ENCODE peak calls at places on chromosomes 7 and 10, in nine cellular contexts. D is NB4, N is left lung, B is fibroblast of lung, H is A549, W is choroid plexus epithelial cell, R is esophagus squamous epithelium, U is adrenal gland, G is heart left ventricle. V is an unnamed sample.

GRCh38 chr7:40879941-40880558 is 745.2 kb downstream of the SUGCT start:
- DNase-seq in D (no peak), N (no peak), B (peak; percentile 36), H (no peak), W (peak; percentile 22), R (no peak), U (no peak), G (no peak), V (no peak)

GRCh38 chr7:70698219-70698832 is 433.6 kb upstream of the GALNT17 start:
- DNase-seq in D (peak; percentile 73), N (no peak), B (peak; percentile 57), H (peak; percentile 55), W (peak; percentile 84), R (no peak), U (peak; percentile 65), G (peak; percentile 37), V (peak; percentile 45)

GRCh38 chr7:26374665-26375373 is 83.2 kb downstream of the SNX10 start:
- DNase-seq in D (no peak), N (no peak), B (no peak), H (no peak), W (no peak), R (no peak), U (no peak), G (no peak), V (no peak)

GRCh38 chr7:2082357-2083038 is 150.2 kb downstream of the MAD1L1 start:
- DNase-seq in D (no peak), N (no peak), B (peak; percentile 88), H (no peak), W (peak; percentile 84), R (no peak), U (peak; percentile 66), G (peak; percentile 76), V (no peak)

GRCh38 chr10:14750900-14751575 is 23.7 kb downstream of the FAM107B start:
- DNase-seq in D (peak; percentile 23), N (no peak), B (no peak), H (no peak), W (no peak), R (peak; percentile 27), U (no peak), G (peak; percentile 33), V (no peak)

GRCh38 chr7:126488043-126488442 is 764.7 kb downstream of the GRM8 start:
- DNase-seq in D (no peak), N (no peak), B (no peak), H (no peak), W (no peak), R (no peak), U (no peak), G (no peak), V (no peak)

GRCh38 chr7:129951076-129952011 is 1.4 kb downstream of the UBE2H start:
- DNase-seq in D (peak; percentile 47), N (no peak), B (peak; percentile 33), H (no peak), W (peak; percentile 37), R (no peak), U (peak; percentile 63), G (no peak), V (no peak)

GRCh38 chr10:88091490-88092061 is 228.2 kb downstream of the PTEN start:
- DNase-seq in D (peak; percentile 78), N (peak; percentile 53), B (no peak), H (no peak), W (no peak), R (peak; percentile 8), U (no peak), G (no peak), V (peak; percentile 68)

GRCh38 chr10:102813734-102814455 is 23.3 kb downstream of the CYP17A1 start:
- DNase-seq in D (no peak), N (no peak), B (peak; percentile 57), H (no peak), W (peak; percentile 76), R (no peak), U (no peak), G (no peak), V (no peak)

DNA sequence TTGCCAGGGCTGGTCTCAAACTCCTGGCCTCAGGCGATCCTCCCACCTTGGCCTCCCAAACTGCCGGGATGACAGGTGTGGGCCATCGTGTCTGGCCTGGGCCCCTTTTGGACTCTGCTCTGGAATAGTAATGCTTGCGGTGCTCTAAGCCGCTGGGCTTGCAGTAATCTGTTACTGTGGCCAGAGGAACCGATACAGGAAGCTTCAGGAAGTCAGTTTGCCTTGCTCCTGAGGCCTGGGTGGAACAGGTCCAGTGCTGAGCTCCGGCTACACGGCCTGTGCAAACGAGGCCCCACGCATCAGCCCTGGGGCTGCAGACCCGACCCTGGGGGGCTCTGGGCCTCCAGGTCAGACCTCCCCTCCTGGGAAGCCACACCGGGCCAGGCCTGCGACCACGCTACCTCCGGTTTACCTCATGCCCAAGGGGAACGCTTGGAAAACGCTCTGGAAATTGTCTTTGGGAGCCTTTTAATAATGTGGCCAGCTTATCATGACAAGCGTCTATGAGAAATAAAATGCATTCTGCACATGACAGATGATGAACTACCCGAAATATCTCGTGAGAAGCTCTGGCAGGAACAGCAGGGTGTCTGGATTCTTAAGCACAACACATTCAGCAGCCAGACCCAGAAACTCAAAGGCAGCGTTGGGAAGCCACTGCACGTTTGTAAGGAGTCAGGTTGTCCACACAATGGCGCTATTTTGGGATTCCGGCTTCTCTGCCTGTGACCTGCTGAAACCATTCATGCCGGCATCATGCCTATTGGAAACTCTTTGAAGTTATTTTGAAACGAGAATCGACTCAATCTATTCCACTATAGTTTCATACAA is 10.1 kb upstream of the ADAP1 start:
- DNase-seq in D (no peak), N (no peak), B (peak; percentile 50), H (peak; percentile 45), W (peak; percentile 73), R (no peak), U (peak; percentile 90), G (peak; percentile 72), V (no peak)
- TF ChIP-seq CTCF in D (no peak), N (no peak), B (no peak), H (no peak), W (peak; percentile 33), R (peak; percentile 14), U (no peak), G (peak; percentile 51), V (no peak)

GRCh38 chr7:27723086-27723485 is 16.9 kb upstream of the TAX1BP1 start:
- DNase-seq in D (peak; percentile 57), N (no peak), B (peak; percentile 11), H (peak; percentile 59), W (peak; percentile 13), R (no peak), U (no peak), G (no peak), V (no peak)
- TF ChIP-seq CTCF in D (peak; percentile 25), N (no peak), B (peak; percentile 19), H (peak; percentile 34), W (peak; percentile 31), R (no peak), U (no peak), G (no peak), V (no peak)

DNA sequence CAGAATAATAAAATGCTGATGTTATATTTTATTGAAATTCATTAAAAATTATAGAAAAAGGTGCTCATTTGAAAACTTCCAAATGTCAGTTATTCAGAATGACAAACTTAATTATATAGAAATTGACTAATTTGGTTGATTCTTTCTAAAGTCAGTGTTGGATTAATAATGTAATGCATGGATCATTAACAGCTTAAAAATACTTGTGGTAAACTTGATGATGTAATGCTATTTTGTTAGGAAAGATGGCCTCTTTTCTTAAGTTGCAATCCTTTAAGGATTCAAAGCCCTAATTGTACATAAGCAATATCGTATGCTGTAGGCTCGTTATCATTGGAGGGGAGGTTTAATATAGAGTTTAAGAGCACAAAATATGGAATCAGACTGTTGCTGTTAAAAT is 141.2 kb downstream of the ZEB1 start:
- DNase-seq in D (no peak), N (no peak), B (peak; percentile 15), H (no peak), W (no peak), R (no peak), U (no peak), G (no peak), V (no peak)
- TF ChIP-seq CTCF in D (no peak), N (no peak), B (no peak), H (no peak), W (no peak), R (no peak), U (no peak), G (no peak), V (no peak)

DNA sequence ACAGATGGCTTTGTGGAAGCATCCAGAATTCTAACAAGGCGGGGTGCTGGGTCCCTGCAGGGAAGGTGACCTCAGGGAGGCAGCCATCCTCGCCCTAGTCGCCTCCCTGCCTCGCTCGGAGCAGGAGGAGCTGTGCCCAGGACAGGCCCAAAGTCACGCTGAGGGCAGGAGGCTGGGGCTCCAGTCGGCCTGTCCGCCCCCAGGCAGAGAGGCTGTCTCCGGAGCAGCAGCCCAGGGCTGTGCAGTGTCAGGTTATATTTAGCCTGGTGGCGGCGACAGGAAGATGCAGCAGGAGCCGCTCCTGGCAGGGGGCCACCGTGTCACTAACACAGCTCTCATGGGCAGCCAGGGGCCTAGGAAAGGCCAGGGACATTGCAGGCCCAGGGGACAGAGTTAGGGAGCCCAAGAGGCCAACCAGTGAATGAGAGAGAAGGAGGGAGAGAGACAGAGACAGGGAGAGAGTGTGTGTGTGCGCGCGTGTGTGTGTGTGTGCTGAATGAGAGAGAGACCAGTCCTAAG is 13.5 kb downstream of the KCNH2 start:
- DNase-seq in D (peak; percentile 70), N (no peak), B (no peak), H (no peak), W (no peak), R (no peak), U (peak; percentile 94), G (peak; percentile 96), V (no peak)
- TF ChIP-seq CTCF in D (no peak), N (no peak), B (no peak), H (no peak), W (no peak), R (no peak), U (peak; percentile 15), G (peak; percentile 18), V (no peak)

GRCh38 chr10:73653701-73654100 is 2.1 kb downstream of the SYNPO2L start:
- DNase-seq in D (peak; percentile 88), N (no peak), B (no peak), H (peak; percentile 67), W (peak; percentile 87), R (no peak), U (no peak), G (peak; percentile 46), V (peak; percentile 55)
- TF ChIP-seq CTCF in D (peak; percentile 65), N (no peak), B (peak; percentile 15), H (peak; percentile 26), W (peak; percentile 67), R (no peak), U (peak; percentile 17), G (peak; percentile 43), V (peak; percentile 36)

GRCh38 chr7:135704074-135704473 is 23.9 kb downstream of the SLC13A4 start:
- DNase-seq in D (peak; percentile 45), N (no peak), B (no peak), H (peak; percentile 14), W (no peak), R (no peak), U (no peak), G (no peak), V (no peak)
- TF ChIP-seq CTCF in D (peak; percentile 72), N (no peak), B (no peak), H (no peak), W (peak; percentile 48), R (no peak), U (no peak), G (peak; percentile 36), V (peak; percentile 25)

GRCh38 chr10:29304259-29305030 is 15.6 kb downstream of the LYZL1 start:
- DNase-seq in D (peak; percentile 58), N (no peak), B (peak; percentile 65), H (peak; percentile 73), W (peak; percentile 87), R (no peak), U (peak; percentile 84), G (peak; percentile 40), V (peak; percentile 60)
- TF ChIP-seq CTCF in D (peak; percentile 38), N (peak; percentile 77), B (peak; percentile 75), H (peak; percentile 90), W (peak; percentile 87), R (peak; percentile 74), U (peak; percentile 74), G (peak; percentile 84), V (peak; percentile 86)